ENCODE peak calls at places on chromosomes 6 and 20, in seven cellular contexts. O, M, F, Z, J, E and B are unnamed samples.

GRCh38 chr20:36847710-36848040 is 28.3 kb upstream of the TLDC2 start:
- DNase-seq in F (no peak), J (no peak), E (no peak), M (no peak), Z (no peak), O (no peak), B (no peak)

GRCh38 chr6:16249971-16250370 is 11.6 kb downstream of the GMPR start:
- DNase-seq in Z (no peak), J (no peak), E (no peak), F (no peak), M (no peak), O (no peak), B (no peak)

GRCh38 chr6:77106992-77107391 is 356.3 kb downstream of the HTR1B start:
- DNase-seq in J (no peak), E (no peak), F (no peak), M (no peak), O (no peak), Z (no peak), B (no peak)

GRCh38 chr20:10708342-10709185 is 34.8 kb upstream of the JAG1 start:
- DNase-seq in Z (no peak), M (no peak), J (no peak), F (no peak), O (no peak), E (no peak), B (no peak)

GRCh38 chr6:165820407-165820806 is 157.4 kb upstream of the PDE10A start:
- DNase-seq in J (no peak), E (no peak), O (no peak), M (no peak), F (no peak), Z (no peak), B (no peak)

GRCh38 chr6:107214655-107215054 is 99.3 kb upstream of the BEND3 start:
- DNase-seq in Z (no peak), J (no peak), O (no peak), F (no peak), E (no peak), M (no peak), B (no peak)

GRCh38 chr6:16314311-16314710 is 75.9 kb downstream of the GMPR start:
- DNase-seq in O (no peak), F (no peak), Z (no peak), M (no peak), E (no peak), J (no peak), B (no peak)

GRCh38 chr20:4084096-4084495 is 68.7 kb upstream of the RNF24 start:
- DNase-seq in M (no peak), Z (no peak), F (no peak), J (no peak), O (no peak), E (no peak), B (no peak)

GRCh38 chr6:135675862-135676261 is 175.6 kb upstream of the PDE7B start:
- DNase-seq in J (peak), M (no peak), E (no peak), F (no peak), O (peak), Z (no peak), B (no peak)

GRCh38 chr20:51703446-51704287 is 64.5 kb downstream of the ATP9A start:
- DNase-seq in Z (no peak), J (no peak), O (no peak), F (no peak), M (no peak), E (no peak), B (no peak)

GRCh38 chr6:168198302-168199180 is 119.5 kb upstream of the FRMD1 start:
- DNase-seq in Z (no peak), J (no peak), O (no peak), F (no peak), M (no peak), E (no peak), B (peak)

GRCh38 chr6:109998159-109998785 is 20.2 kb downstream of the GPR6 start:
- DNase-seq in F (no peak), E (no peak), O (peak), M (no peak), Z (no peak), J (no peak), B (no peak)

GRCh38 chr6:2468601-2468955 is 223.2 kb upstream of the GMDS start:
- DNase-seq in E (no peak), F (no peak), O (no peak), J (no peak), M (no peak), Z (no peak), B (no peak)

GRCh38 chr6:109428889-109429477 is 11.4 kb downstream of the PPIL6 start:
- DNase-seq in F (no peak), J (no peak), O (no peak), E (no peak), Z (no peak), M (no peak), B (no peak)

GRCh38 chr6:40299666-40300065 is 287.5 kb downstream of the LRFN2 start:
- DNase-seq in Z (no peak), M (no peak), E (no peak), J (no peak), F (no peak), O (no peak), B (no peak)

GRCh38 chr6:49582529-49582928 is 32.1 kb downstream of the C6orf141 start:
- DNase-seq in O (no peak), F (no peak), E (no peak), Z (no peak), J (no peak), M (no peak), B (no peak)

GRCh38 chr20:46293084-46293483 is 15.2 kb downstream of the CDH22 start:
- DNase-seq in E (no peak), O (peak), F (no peak), M (no peak), J (no peak), Z (no peak), B (no peak)

GRCh38 chr6:16267428-16268263 is 29.3 kb downstream of the GMPR start:
- DNase-seq in E (no peak), M (no peak), O (peak), Z (no peak), J (peak), F (no peak), B (no peak)

GRCh38 chr20:44115762-44116644 is 71.0 kb downstream of the JPH2 start:
- DNase-seq in E (no peak), M (no peak), F (no peak), J (no peak), Z (no peak), O (no peak), B (peak)

GRCh38 chr6:28747083-28747630 is 176.6 kb downstream of the TRIM27 start:
- DNase-seq in F (no peak), Z (no peak), M (no peak), E (no peak), O (no peak), J (no peak), B (no peak)

GRCh38 chr6:147202516-147203310 is 1.5 kb upstream of the STXBP5 start:
- DNase-seq in Z (peak), E (peak), O (peak), J (peak), M (peak), F (peak), B (peak)

GRCh38 chr6:31792741-31793140 is 2.8 kb downstream of the VARS1 start:
- DNase-seq in O (no peak), Z (no peak), F (no peak), M (no peak), J (no peak), E (no peak), B (peak)

GRCh38 chr6:73585566-73586415 is 65.0 kb upstream of the EEF1A1 start:
- DNase-seq in F (peak), E (peak), J (no peak), Z (no peak), M (peak), O (peak), B (no peak)

GRCh38 chr20:37984018-37984785 is 49.1 kb downstream of the TTI1 start:
- DNase-seq in O (no peak), F (no peak), Z (no peak), M (peak), E (peak), J (no peak), B (no peak)

GRCh38 chr6:37875561-37876309 is 56.2 kb downstream of the ZFAND3 start:
- DNase-seq in F (no peak), J (no peak), Z (no peak), O (no peak), E (no peak), M (no peak), B (no peak)
- TF ChIP-seq POLR2A in F (no peak), J (no peak), Z (no peak), O (no peak), E (no peak), M (no peak), B (no peak)

DNA sequence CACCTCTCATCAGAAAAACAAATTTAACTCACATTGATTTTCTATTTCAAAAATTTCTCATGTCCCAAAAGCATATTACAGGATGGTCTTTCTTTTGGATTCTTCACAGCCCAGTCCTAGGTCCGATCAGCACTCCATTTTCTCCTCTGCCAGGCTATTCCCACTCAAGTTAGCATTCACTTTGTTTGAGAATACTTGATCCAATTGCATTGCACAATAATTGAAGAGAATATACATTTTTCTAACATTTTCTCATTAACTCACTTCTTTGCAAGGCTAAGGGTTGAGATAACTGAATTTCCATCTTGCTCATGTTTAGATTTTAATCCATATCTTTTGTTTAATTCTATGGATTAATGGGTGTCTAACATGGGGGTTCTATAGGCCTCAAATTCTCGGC is 716.1 kb downstream of the QKI start:
- DNase-seq in J (no peak), F (no peak), O (no peak), E (no peak), M (no peak), Z (no peak), B (no peak)
- TF ChIP-seq POLR2A in J (no peak), F (no peak), O (no peak), E (no peak), M (no peak), Z (no peak), B (no peak)

GRCh38 chr6:87154641-87155271 is 609 bp upstream of the ZNF292 start:
- DNase-seq in J (peak), O (peak), F (no peak), Z (no peak), E (no peak), M (no peak), B (no peak)

GRCh38 chr6:87155272-87155919 is at the start of gene ZNF292:
- DNase-seq in Z (peak), J (peak), E (peak), F (peak), O (peak), M (peak), B (peak)

GRCh38 chr6:87152528-87152950 is 2.8 kb upstream of the ZNF292 start:
- DNase-seq in O (peak), M (no peak), F (no peak), J (no peak), E (no peak), Z (no peak), B (no peak)

GRCh38 chr6:87151471-87151785 is 3.9 kb upstream of the ZNF292 start:
- DNase-seq in M (no peak), F (no peak), Z (no peak), O (no peak), J (no peak), E (no peak), B (no peak)

GRCh38 chr6:87151786-87152527 is 3.4 kb upstream of the ZNF292 start:
- DNase-seq in J (peak), M (peak), O (peak), Z (peak), E (peak), F (peak), B (peak)
- TF ChIP-seq POLR2A in J (peak), M (no peak), O (no peak), Z (peak), E (no peak), F (no peak), B (no peak)

GRCh38 chr6:113564401-113565161 is 292.6 kb upstream of the MARCKS start:
- DNase-seq in M (peak), E (peak), O (peak), J (no peak), F (peak), Z (peak), B (peak)

GRCh38 chr6:113565306-113565705 is 291.8 kb upstream of the MARCKS start:
- DNase-seq in F (no peak), E (no peak), M (no peak), Z (no peak), J (no peak), O (no peak), B (no peak)

GRCh38 chr6:113570651-113571050 is 286.5 kb upstream of the MARCKS start:
- DNase-seq in Z (no peak), F (no peak), J (no peak), O (no peak), E (no peak), M (no peak), B (no peak)

GRCh38 chr6:113574147-113574546 is 283.0 kb upstream of the MARCKS start:
- DNase-seq in J (no peak), O (no peak), M (no peak), Z (no peak), E (no peak), F (no peak), B (no peak)

GRCh38 chr6:113570176-113570575 is 287.0 kb upstream of the MARCKS start:
- DNase-seq in J (no peak), Z (no peak), O (no peak), M (no peak), F (no peak), E (no peak), B (no peak)
- TF ChIP-seq POLR2A in J (no peak), Z (no peak), O (no peak), M (no peak), F (no peak), E (no peak), B (no peak)

GRCh38 chr6:37092851-37093727 is 76.9 kb upstream of the PIM1 start:
- DNase-seq in J (no peak), Z (no peak), M (no peak), F (no peak), E (no peak), O (no peak), B (no peak)
- TF ChIP-seq POLR2A in J (no peak), Z (no peak), M (no peak), F (no peak), E (no peak), O (no peak), B (no peak)